ENCODE peak calls at places on chromosomes 5 and 9, in ten cellular contexts. Q is tibial artery; C is transverse colon; X is breast epithelium; T is PC-3; S is left ventricle myocardium inferior; O is CD8-positive, alpha-beta T cell; P is cardiac muscle cell; N is H9; I is SK-N-SH. U is an unnamed sample. For H3K4me1 and H3K27me3, the result is how much of the 10 kb centered on the place peaks cover.

GRCh38 chr9:34145165-34145564 is 18.7 kb upstream of the DCAF12 start:
- DNase-seq in Q (no peak), C (no peak), X (no peak), T (no peak), S (no peak), O (no peak), P (no peak), N (no peak), I (no peak), U (no peak)

GRCh38 chr5:167219296-167219695 is 1072.1 kb upstream of the WWC1 start:
- DNase-seq in Q (no peak), C (no peak), X (no peak), T (no peak), S (no peak), O (no peak), P (no peak), N (no peak), I (no peak), U (no peak)

GRCh38 chr5:139668064-139668880 is 20.1 kb downstream of the CXXC5 start:
- DNase-seq in Q (no peak), C (no peak), X (no peak), T (peak), S (peak), O (peak), P (no peak), N (no peak), I (peak), U (peak)

GRCh38 chr9:87594218-87594617 is 96.6 kb downstream of the DAPK1 start:
- DNase-seq in Q (no peak), C (no peak), X (no peak), T (no peak), S (no peak), O (no peak), P (no peak), N (no peak), I (no peak), U (no peak)

GRCh38 chr5:141958773-141959172 is 771 bp upstream of the PCDH12 start:
- DNase-seq in Q (no peak), C (no peak), X (no peak), T (peak), S (no peak), O (no peak), P (no peak), N (no peak), I (no peak), U (no peak)

GRCh38 chr5:113917997-113918396 is 404.5 kb downstream of the YTHDC2 start:
- DNase-seq in Q (no peak), C (no peak), X (no peak), T (no peak), S (no peak), O (no peak), P (no peak), N (no peak), I (no peak), U (no peak)

GRCh38 chr5:159331099-159331973 is 1.0 kb upstream of the IL12B start:
- DNase-seq in Q (peak), C (peak), X (no peak), T (peak), S (peak), O (peak), P (peak), N (peak), I (peak), U (peak)

GRCh38 chr9:18061856-18062255 is 412.1 kb upstream of the ADAMTSL1 start:
- DNase-seq in Q (no peak), C (no peak), X (no peak), T (peak), S (no peak), O (no peak), P (no peak), N (no peak), I (no peak), U (no peak)

GRCh38 chr5:136055612-136056302 is 27.0 kb downstream of the TGFBI start:
- DNase-seq in Q (no peak), C (no peak), X (no peak), T (no peak), S (no peak), O (no peak), P (no peak), N (no peak), I (no peak), U (no peak)

GRCh38 chr9:87324613-87325194 is 173.0 kb upstream of the DAPK1 start:
- DNase-seq in Q (no peak), C (no peak), X (no peak), T (peak), S (no peak), O (no peak), P (peak), N (no peak), I (peak), U (no peak)

GRCh38 chr5:131316026-131316425 is 52.2 kb downstream of the CDC42SE2 start:
- DNase-seq in Q (no peak), C (no peak), X (no peak), T (no peak), S (no peak), O (no peak), P (no peak), N (no peak), I (no peak), U (no peak)

GRCh38 chr9:112831281-112831851 is 59.3 kb downstream of the SLC46A2 start:
- DNase-seq in Q (peak), C (peak), X (no peak), T (peak), S (peak), O (no peak), P (no peak), N (no peak), I (no peak), U (no peak)

GRCh38 chr5:7926296-7926695 is 57.3 kb downstream of the MTRR start:
- DNase-seq in Q (no peak), C (no peak), X (no peak), T (peak), S (no peak), O (no peak), P (peak), N (no peak), I (no peak), U (no peak)

GRCh38 chr5:52043543-52043942 is 660.3 kb downstream of the ISL1 start:
- DNase-seq in Q (no peak), C (no peak), X (no peak), T (no peak), S (no peak), O (no peak), P (no peak), N (no peak), I (no peak), U (no peak)

GRCh38 chr5:134115806-134116175 is 1.3 kb downstream of the TCF7 start:
- DNase-seq in Q (no peak), C (no peak), X (no peak), T (no peak), S (no peak), O (no peak), P (no peak), N (no peak), I (peak), U (no peak)

GRCh38 chr5:173323799-173324114 is 4.5 kb downstream of the STC2 start:
- DNase-seq in Q (no peak), C (no peak), X (no peak), T (no peak), S (no peak), O (no peak), P (no peak), N (no peak), I (no peak), U (no peak)
- H3K4me1 ChIP-seq in Q (under half), C (under half), X (under half), T (under half), S (half or more), O (under half), P (under half), N (under half), I (under half), U (under half)

GRCh38 chr5:128844354-128844923 is 120.8 kb upstream of the SLC27A6 start:
- DNase-seq in Q (no peak), C (no peak), X (no peak), T (peak), S (no peak), O (no peak), P (peak), N (no peak), I (peak), U (no peak)

GRCh38 chr5:128838631-128839030 is 126.7 kb upstream of the SLC27A6 start:
- DNase-seq in Q (no peak), C (no peak), X (no peak), T (no peak), S (no peak), O (no peak), P (no peak), N (no peak), I (no peak), U (no peak)

GRCh38 chr5:128836571-128836970 is 128.7 kb upstream of the SLC27A6 start:
- DNase-seq in Q (no peak), C (no peak), X (no peak), T (no peak), S (no peak), O (no peak), P (no peak), N (no peak), I (no peak), U (no peak)

DNA sequence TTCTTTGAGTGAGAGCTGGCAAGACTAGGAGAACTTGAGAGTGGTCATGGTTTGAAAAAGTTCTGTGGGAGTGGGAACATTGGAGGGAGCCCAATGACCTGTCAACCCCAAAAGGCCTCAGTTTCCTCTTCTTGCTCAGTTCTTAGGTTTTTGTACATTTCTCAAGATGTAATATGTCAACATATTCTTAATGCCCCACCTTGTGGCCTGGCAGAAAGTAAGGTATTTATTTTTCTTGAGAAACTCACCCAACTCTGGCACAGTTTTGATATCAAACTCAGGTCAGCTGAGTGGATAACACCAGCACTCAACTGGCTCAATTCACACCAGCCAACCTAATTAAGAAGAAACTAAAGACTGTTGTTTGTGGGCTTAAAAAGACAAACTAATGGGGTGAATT is 123.0 kb upstream of the SLC27A6 start:
- DNase-seq in Q (no peak), C (no peak), X (no peak), T (no peak), S (no peak), O (no peak), P (no peak), N (no peak), I (no peak), U (no peak)
- TF ChIP-seq CTCF in Q (no peak), C (no peak), X (no peak), T (peak), S (no peak), O (no peak), P (no peak), N (no peak), I (no peak), U (no peak)

GRCh38 chr9:68710082-68710481 is 5.0 kb downstream of the PIP5K1B start:
- DNase-seq in Q (no peak), C (no peak), X (no peak), T (no peak), S (no peak), O (no peak), P (no peak), N (no peak), I (no peak), U (no peak)

GRCh38 chr9:68708513-68708912 is 3.5 kb downstream of the PIP5K1B start:
- DNase-seq in Q (no peak), C (no peak), X (no peak), T (no peak), S (no peak), O (no peak), P (no peak), N (no peak), I (no peak), U (no peak)

GRCh38 chr9:68708089-68708488 is 3.0 kb downstream of the PIP5K1B start:
- DNase-seq in Q (no peak), C (no peak), X (no peak), T (no peak), S (no peak), O (no peak), P (no peak), N (no peak), I (no peak), U (no peak)

GRCh38 chr9:68709291-68709970 is 4.4 kb downstream of the PIP5K1B start:
- DNase-seq in Q (no peak), C (no peak), X (no peak), T (no peak), S (no peak), O (no peak), P (no peak), N (no peak), I (no peak), U (no peak)

DNA sequence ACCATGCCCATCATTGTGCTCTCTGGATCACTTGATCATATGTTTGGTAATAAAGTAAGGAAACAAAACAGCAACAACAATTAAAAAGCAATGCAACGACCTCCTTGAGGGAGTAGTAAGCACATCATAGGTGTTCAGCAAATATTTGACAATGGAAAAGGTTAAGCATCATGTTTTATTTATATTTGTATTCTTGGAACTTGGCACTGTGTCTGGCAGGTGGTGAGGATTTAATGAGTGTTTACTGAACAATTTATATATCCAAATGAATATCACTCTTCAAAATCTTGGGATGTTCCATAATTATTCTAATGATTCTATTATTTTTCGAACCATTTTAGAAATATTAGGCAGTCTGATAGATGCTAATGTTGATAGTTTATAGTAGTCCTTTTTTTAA is 6.2 kb downstream of the PIP5K1B start:
- DNase-seq in Q (no peak), C (no peak), X (no peak), T (no peak), S (no peak), O (no peak), P (no peak), N (no peak), I (no peak), U (no peak)
- H3K27me3 ChIP-seq in Q (under half), C (under half), X (under half), T (half or more), S (under half), O (under half), P (under half), N (under half), I (under half), U (under half)

GRCh38 chr5:39216621-39217020 is 2.7 kb downstream of the FYB1 start:
- DNase-seq in Q (no peak), C (no peak), X (no peak), T (peak), S (no peak), O (no peak), P (no peak), N (no peak), I (no peak), U (no peak)

GRCh38 chr5:39217365-39218281 is 1.7 kb downstream of the FYB1 start:
- DNase-seq in Q (peak), C (peak), X (no peak), T (peak), S (peak), O (peak), P (peak), N (peak), I (peak), U (peak)

GRCh38 chr5:39213437-39214207 is 5.7 kb downstream of the FYB1 start:
- DNase-seq in Q (no peak), C (no peak), X (no peak), T (no peak), S (no peak), O (no peak), P (no peak), N (no peak), I (no peak), U (no peak)

GRCh38 chr5:39215857-39216256 is 3.5 kb downstream of the FYB1 start:
- DNase-seq in Q (no peak), C (no peak), X (no peak), T (no peak), S (no peak), O (no peak), P (no peak), N (no peak), I (no peak), U (no peak)

GRCh38 chr5:39214912-39215709 is 4.3 kb downstream of the FYB1 start:
- DNase-seq in Q (no peak), C (no peak), X (no peak), T (no peak), S (no peak), O (peak), P (no peak), N (no peak), I (no peak), U (no peak)
- H3K4me1 ChIP-seq in Q (under half), C (under half), X (under half), T (under half), S (under half), O (half or more), P (under half), N (under half), I (under half), U (under half)

DNA sequence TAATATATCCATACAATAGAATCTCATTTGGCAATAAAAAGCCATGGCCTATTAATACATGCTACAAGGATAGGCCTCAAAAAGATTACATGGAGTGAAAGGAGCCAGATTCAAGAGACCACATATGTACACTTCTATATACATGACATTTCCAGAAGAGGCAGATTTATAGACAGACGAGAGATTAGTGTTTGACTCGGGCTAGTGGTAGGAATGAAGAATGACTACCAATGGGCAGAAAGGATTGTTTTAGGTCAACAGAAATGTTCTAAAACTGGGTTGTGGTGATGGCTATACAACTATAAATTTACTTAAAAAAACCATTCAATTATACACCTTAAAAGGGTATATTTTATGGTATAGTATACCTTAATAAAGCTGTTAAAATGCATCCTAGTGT is 41.9 kb downstream of the SETX start:
- DNase-seq in Q (no peak), C (no peak), X (no peak), T (no peak), S (no peak), O (no peak), P (no peak), N (no peak), I (no peak), U (no peak)
- TF ChIP-seq CTCF in Q (no peak), C (no peak), X (no peak), T (peak), S (no peak), O (no peak), P (peak), N (peak), I (peak), U (peak)

DNA sequence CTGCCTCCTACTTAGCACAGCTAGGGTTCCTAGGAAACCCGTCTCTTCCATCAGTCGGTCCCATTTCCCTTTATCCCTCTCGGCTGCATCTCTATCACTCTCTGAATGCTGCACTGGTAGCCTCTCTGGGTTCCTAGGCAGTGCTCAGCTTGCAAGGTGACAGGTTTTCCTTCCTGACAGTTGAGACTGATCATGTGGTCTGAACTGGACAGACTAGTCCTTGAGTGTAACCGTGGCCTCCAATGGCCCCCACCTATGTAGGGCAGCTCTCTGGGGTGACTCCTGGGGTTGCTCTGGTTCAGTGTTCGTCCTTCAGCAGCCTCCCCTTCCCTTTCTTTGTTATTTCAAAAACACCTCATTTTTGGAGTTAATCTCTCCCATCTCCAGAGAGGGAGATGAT is 3.8 kb downstream of the TMEM8B start:
- DNase-seq in Q (no peak), C (no peak), X (peak), T (peak), S (no peak), O (no peak), P (no peak), N (no peak), I (no peak), U (no peak)
- H3K27me3 ChIP-seq in Q (under half), C (under half), X (under half), T (under half), S (under half), O (under half), P (under half), N (under half), I (under half), U (under half)

GRCh38 chr9:6900440-6900883 is 142.7 kb downstream of the KDM4C start:
- DNase-seq in Q (no peak), C (no peak), X (no peak), T (no peak), S (no peak), O (no peak), P (no peak), N (no peak), I (no peak), U (no peak)
- H3K4me1 ChIP-seq in Q (under half), C (under half), X (under half), T (under half), S (under half), O (under half), P (under half), N (under half), I (under half), U (under half)